ENCODE peak calls at places on chromosomes 11 and 22, in five cellular contexts. G is lung; Y is H7; F is CD4-positive, CD25-positive, alpha-beta regulatory T cell; X is CD8-positive, alpha-beta memory T cell. V is an unnamed sample. For H3K27me3, the result is how much of the 10 kb centered on the place peaks cover.

GRCh38 chr11:19938051-19938856 is 222.0 kb downstream of the DBX1 start:
- DNase-seq in G (no peak), Y (peak), F (no peak), X (no peak), V (no peak)

GRCh38 chr22:20858615-20859416 is at the start of the genes PI4KA and SNAP29:
- DNase-seq in G (peak), Y (peak), F (peak), X (peak), V (peak)

GRCh38 chr11:32580967-32581366 is 2.7 kb upstream of the EIF3M start:
- DNase-seq in G (no peak), Y (no peak), F (no peak), X (no peak), V (no peak)

GRCh38 chr22:20254975-20255946 is 12.9 kb downstream of the RTN4R start:
- DNase-seq in G (no peak), Y (peak), F (no peak), X (no peak), V (no peak)

GRCh38 chr22:24432059-24432853 is 4.9 kb downstream of the ADORA2A start:
- DNase-seq in G (no peak), Y (no peak), F (no peak), X (no peak), V (no peak)

GRCh38 chr22:32836286-32836859 is 34.9 kb downstream of the TIMP3 start:
- DNase-seq in G (no peak), Y (peak), F (no peak), X (no peak), V (no peak)

GRCh38 chr11:46286789-46287188 is 9.3 kb downstream of the CREB3L1 start:
- DNase-seq in G (no peak), Y (no peak), F (no peak), X (no peak), V (no peak)

GRCh38 chr11:84503503-84503902 is 1123.6 kb downstream of the DLG2 start:
- DNase-seq in G (no peak), Y (no peak), F (no peak), X (no peak), V (no peak)

GRCh38 chr11:119223856-119224255 is 17.7 kb downstream of the CBL start:
- DNase-seq in G (no peak), Y (no peak), F (no peak), X (no peak), V (no peak)

GRCh38 chr11:67563354-67564114 is 20.1 kb upstream of the GSTP1 start:
- DNase-seq in G (no peak), Y (no peak), F (no peak), X (no peak), V (no peak)

GRCh38 chr11:72548481-72548880 is 114.2 kb upstream of the CLPB start:
- DNase-seq in G (no peak), Y (no peak), F (no peak), X (no peak), V (no peak)

GRCh38 chr22:27719535-27720227 is 81.9 kb downstream of the MN1 start:
- DNase-seq in G (no peak), Y (peak), F (no peak), X (no peak), V (no peak)

GRCh38 chr22:46147471-46148267 is 2.7 kb upstream of the PPARA start:
- DNase-seq in G (no peak), Y (peak), F (no peak), X (no peak), V (no peak)

GRCh38 chr11:134170177-134170908 is 53.4 kb downstream of the NCAPD3 start:
- DNase-seq in G (no peak), Y (no peak), F (no peak), X (no peak), V (no peak)

GRCh38 chr11:44992181-44992582 is 41.5 kb upstream of the TP53I11 start:
- DNase-seq in G (no peak), Y (no peak), F (no peak), X (no peak), V (no peak)

GRCh38 chr11:6319001-6319878 is 1.1 kb downstream of the CAVIN3 start:
- DNase-seq in G (peak), Y (peak), F (no peak), X (no peak), V (peak)

GRCh38 chr11:6319879-6320410 is 356 bp downstream of the CAVIN3 start:
- DNase-seq in G (peak), Y (peak), F (no peak), X (no peak), V (peak)

GRCh38 chr11:6321356-6321755 is 1.1 kb upstream of the CAVIN3 start:
- DNase-seq in G (no peak), Y (no peak), F (no peak), X (no peak), V (no peak)

GRCh38 chr11:6321961-6322362 is 1.7 kb upstream of the CAVIN3 start:
- DNase-seq in G (no peak), Y (no peak), F (no peak), X (no peak), V (no peak)

DNA sequence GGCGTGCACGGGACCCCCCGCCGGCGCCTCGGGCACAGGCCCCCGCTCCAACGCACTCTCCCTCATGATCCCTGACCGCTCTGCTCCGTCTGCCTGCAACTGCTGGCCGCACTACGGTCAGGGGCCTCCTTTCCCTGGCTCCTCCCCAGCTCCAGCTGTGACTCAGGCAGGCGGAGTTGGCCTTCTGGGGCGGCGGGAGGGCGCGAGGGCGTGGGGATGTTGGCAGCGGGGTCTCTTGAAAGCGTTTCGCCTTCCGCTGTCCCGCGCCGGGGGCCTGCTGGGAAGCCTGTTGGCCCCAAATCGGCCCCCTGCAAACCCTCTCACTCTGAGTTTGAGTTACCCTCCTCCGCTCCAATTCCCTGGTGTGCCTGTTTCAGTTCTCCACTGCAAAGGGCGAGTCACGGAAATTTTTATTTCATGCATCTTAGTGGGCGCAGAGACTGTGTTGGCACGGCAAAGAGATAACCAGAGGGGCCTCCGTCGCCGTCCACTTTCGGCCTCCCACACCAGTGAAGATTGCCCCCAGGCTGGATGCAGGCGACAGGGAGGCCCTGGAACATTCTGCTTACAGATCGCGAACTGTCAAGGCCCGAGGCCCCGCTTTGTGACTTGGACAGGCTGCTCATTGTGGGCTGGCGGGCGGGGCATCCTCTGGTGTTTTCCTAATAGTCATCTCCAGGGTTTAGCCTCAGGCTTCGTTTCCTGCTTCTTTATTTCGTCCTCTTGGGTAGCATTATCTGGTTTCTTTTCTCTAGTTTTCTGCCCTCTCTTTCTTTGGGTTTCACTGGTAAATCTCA is at the start of gene CAVIN3:
- DNase-seq in G (peak), Y (peak), F (no peak), X (no peak), V (peak)
- H3K4me3 ChIP-seq in G (peak), Y (peak), F (peak), X (no peak), V (peak)

GRCh38 chr11:120231963-120232362 is 8.0 kb upstream of the POU2F3 start:
- DNase-seq in G (no peak), Y (no peak), F (no peak), X (no peak), V (no peak)
- H3K27me3 ChIP-seq in G (under half), Y (under half), F (under half), X (under half), V (under half)

GRCh38 chr11:120703358-120704152 is 192.0 kb downstream of the GRIK4 start:
- DNase-seq in G (no peak), Y (no peak), F (no peak), X (no peak), V (peak)
- H3K4me3 ChIP-seq in G (no peak), Y (no peak), F (no peak), X (no peak), V (no peak)

GRCh38 chr11:34358258-34358665 is 452 bp upstream of the ABTB2 start:
- DNase-seq in G (peak), Y (no peak), F (no peak), X (no peak), V (peak)

GRCh38 chr11:34358666-34359547 is 1.1 kb upstream of the ABTB2 start:
- DNase-seq in G (peak), Y (peak), F (peak), X (peak), V (peak)

GRCh38 chr11:34356576-34356917 is 1.3 kb downstream of the ABTB2 start:
- DNase-seq in G (no peak), Y (peak), F (no peak), X (no peak), V (no peak)

GRCh38 chr11:34356918-34357645 is 728 bp downstream of the ABTB2 start:
- DNase-seq in G (peak), Y (peak), F (peak), X (peak), V (peak)

DNA sequence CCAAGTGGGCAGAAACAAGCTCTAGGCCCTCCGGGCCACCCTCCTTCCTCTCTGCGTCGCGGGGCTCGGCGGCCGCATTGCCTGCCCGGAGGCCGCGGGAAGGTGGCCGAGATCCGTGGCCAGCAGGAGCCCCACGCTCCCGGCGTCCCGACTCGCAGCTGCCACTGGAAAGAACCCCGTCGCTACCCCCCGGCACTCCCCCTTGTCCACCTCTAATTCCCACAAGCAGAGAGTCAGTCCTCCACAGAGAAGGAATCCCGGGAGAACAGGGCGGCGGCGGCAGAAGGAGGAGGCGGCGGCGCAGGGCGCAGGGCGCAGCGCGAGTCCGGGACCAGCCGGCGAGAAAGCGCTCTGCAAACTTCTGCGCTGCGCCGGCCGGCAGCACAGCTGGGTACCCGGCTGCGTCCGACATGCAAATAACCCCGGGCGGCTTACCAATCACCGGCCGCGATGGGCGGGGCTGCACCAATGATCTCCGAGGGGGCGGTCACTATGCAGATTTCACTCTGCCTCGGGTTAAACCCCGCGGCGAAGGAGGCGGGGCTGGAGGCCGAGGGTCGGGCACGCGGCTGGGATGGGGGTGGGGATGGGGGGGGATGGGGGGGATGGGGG is at the start of gene ABTB2:
- DNase-seq in G (peak), Y (peak), F (peak), X (peak), V (peak)
- H3K27me3 ChIP-seq in G (under half), Y (under half), F (under half), X (under half), V (under half)

GRCh38 chr22:49724030-49724892 is 103.4 kb downstream of the BRD1 start:
- DNase-seq in G (no peak), Y (peak), F (peak), X (peak), V (no peak)
- H3K4me3 ChIP-seq in G (peak), Y (no peak), F (peak), X (peak), V (peak)

DNA sequence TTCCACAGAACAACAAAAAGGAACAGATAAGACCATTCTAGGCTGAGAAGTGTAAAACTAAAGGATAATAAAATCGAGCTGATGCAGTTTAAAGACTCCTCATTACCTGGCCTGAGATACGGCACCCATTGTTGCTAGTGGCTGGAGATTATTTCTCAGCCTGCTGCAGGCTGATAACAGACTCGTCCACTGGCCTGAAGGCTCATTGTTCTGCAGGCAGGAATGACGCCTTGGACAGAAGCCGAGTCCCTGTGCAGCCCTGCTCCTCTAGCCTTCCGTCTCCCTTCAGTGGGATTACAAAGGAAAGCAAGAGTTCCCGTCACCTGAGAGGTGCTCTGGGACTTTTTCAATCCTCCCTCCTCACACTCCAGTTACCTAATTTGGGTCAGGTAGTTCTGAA is 1065.3 kb downstream of the OPCML start:
- DNase-seq in G (no peak), Y (no peak), F (no peak), X (no peak), V (no peak)
- H3K27me3 ChIP-seq in G (under half), Y (under half), F (under half), X (under half), V (under half)

DNA sequence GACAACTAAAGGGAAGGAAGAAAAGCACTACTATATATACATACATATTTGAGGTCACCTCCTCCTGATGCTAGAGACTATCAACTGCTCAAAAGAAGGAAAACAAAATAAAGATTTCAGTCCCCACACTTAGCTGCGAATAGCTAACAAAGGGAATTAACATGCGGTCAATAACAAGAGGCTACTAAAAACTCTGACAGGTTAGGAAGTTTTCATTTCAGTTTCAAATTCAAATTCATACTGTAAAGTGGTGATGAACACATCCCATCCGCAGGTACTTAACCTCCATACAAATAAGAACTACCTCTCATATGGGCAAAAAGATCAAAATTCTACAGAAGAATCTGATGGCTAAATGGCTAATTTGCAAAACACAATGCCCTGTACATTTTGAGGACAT is 2.6 kb downstream of the NAP1L4 start:
- DNase-seq in G (no peak), Y (no peak), F (no peak), X (no peak), V (no peak)
- H3K4me3 ChIP-seq in G (no peak), Y (no peak), F (peak), X (peak), V (peak)

GRCh38 chr11:43576834-43577521 is 103.6 kb upstream of the HSD17B12 start:
- DNase-seq in G (no peak), Y (peak), F (no peak), X (no peak), V (no peak)

GRCh38 chr11:43575931-43576833 is 104.4 kb upstream of the HSD17B12 start:
- DNase-seq in G (no peak), Y (no peak), F (no peak), X (no peak), V (no peak)

GRCh38 chr11:43573233-43573632 is 107.3 kb upstream of the HSD17B12 start:
- DNase-seq in G (no peak), Y (peak), F (no peak), X (no peak), V (no peak)

GRCh38 chr11:43573873-43574272 is 106.7 kb upstream of the HSD17B12 start:
- DNase-seq in G (no peak), Y (no peak), F (no peak), X (no peak), V (no peak)

GRCh38 chr11:43574949-43575915 is 105.3 kb upstream of the HSD17B12 start:
- DNase-seq in G (no peak), Y (peak), F (no peak), X (no peak), V (no peak)
- H3K27me3 ChIP-seq in G (under half), Y (half or more), F (half or more), X (under half), V (under half)